ENCODE peak calls at places on chromosomes 1 and 21, in four cellular contexts. W, L, P and U are unnamed samples.
A peak's percentile ranks its signal among the peaks of the same experiment; 100 is the strongest.

GRCh38 chr1:85279463-85280080 is 3.1 kb upstream of the BCL10 start:
- DNase-seq in W (peak; percentile 57), L (no peak), P (no peak), U (no peak)

GRCh38 chr21:32917392-32918135 is 108.2 kb upstream of the OLIG2 start:
- DNase-seq in W (no peak), L (no peak), P (no peak), U (no peak)

GRCh38 chr21:34651032-34651431 is 17.8 kb upstream of the CLIC6 start:
- DNase-seq in W (no peak), L (no peak), P (no peak), U (no peak)

GRCh38 chr1:111983500-111983899 is 6.0 kb downstream of the KCND3 start:
- DNase-seq in W (no peak), L (no peak), P (no peak), U (no peak)

GRCh38 chr1:64479874-64480273 is 9.9 kb downstream of the CACHD1 start:
- DNase-seq in W (no peak), L (no peak), P (no peak), U (no peak)

GRCh38 chr1:31752952-31753351 is 11.2 kb downstream of the ADGRB2 start:
- DNase-seq in W (no peak), L (no peak), P (no peak), U (no peak)

GRCh38 chr1:85433096-85433495 is 31.9 kb downstream of the DDAH1 start:
- DNase-seq in W (no peak), L (no peak), P (no peak), U (no peak)

GRCh38 chr1:16099412-16099811 is 26.0 kb upstream of the FAM131C start:
- DNase-seq in W (no peak), L (no peak), P (no peak), U (no peak)

GRCh38 chr21:43320526-43320925 is 106.4 kb downstream of the SIK1 start:
- DNase-seq in W (no peak), L (no peak), P (no peak), U (no peak)

GRCh38 chr1:91123773-91124172 is 101.9 kb upstream of the ZNF644 start:
- DNase-seq in W (no peak), L (no peak), P (no peak), U (no peak)

GRCh38 chr1:66445492-66446181 is 88.3 kb upstream of the SGIP1 start:
- DNase-seq in W (no peak), L (no peak), P (peak; percentile 18), U (no peak)

GRCh38 chr1:99327357-99327756 is 63.1 kb downstream of the PLPPR4 start:
- DNase-seq in W (no peak), L (no peak), P (no peak), U (no peak)

GRCh38 chr1:79501153-79501552 is 494.6 kb upstream of the ADGRL4 start:
- DNase-seq in W (no peak), L (no peak), P (no peak), U (no peak)

GRCh38 chr1:93056214-93056613 is 22.9 kb upstream of the MTF2 start:
- DNase-seq in W (no peak), L (no peak), P (no peak), U (no peak)

GRCh38 chr1:214418380-214418779 is 133.0 kb downstream of the PTPN14 start:
- DNase-seq in W (no peak), L (no peak), P (no peak), U (no peak)

GRCh38 chr21:33230518-33231324 is 983 bp downstream of the IFNAR2 start:
- DNase-seq in W (peak; percentile 57), L (peak; percentile 59), P (peak; percentile 28), U (peak; percentile 40)

GRCh38 chr1:172764378-172764777 is 105.5 kb downstream of the FASLG start:
- DNase-seq in W (no peak), L (no peak), P (no peak), U (no peak)

GRCh38 chr1:27153549-27153886 is 1.4 kb downstream of the SLC9A1 start:
- DNase-seq in W (peak; percentile 58), L (no peak), P (no peak), U (no peak)

GRCh38 chr1:15758953-15759661 is 512 bp downstream of the FBLIM1 start:
- DNase-seq in W (no peak), L (no peak), P (no peak), U (no peak)

GRCh38 chr1:39331647-39332046 is 127.2 kb downstream of the MACF1 start:
- DNase-seq in W (no peak), L (no peak), P (no peak), U (no peak)

GRCh38 chr1:9551984-9552383 is 12.7 kb downstream of the SLC25A33 start:
- DNase-seq in W (no peak), L (no peak), P (no peak), U (no peak)

GRCh38 chr1:12309783-12310742 is 80.2 kb downstream of the VPS13D start:
- DNase-seq in W (peak; percentile 34), L (no peak), P (no peak), U (no peak)

GRCh38 chr1:10387611-10388386 is 11.1 kb upstream of the PGD start:
- DNase-seq in W (no peak), L (no peak), P (no peak), U (peak; percentile 63)

GRCh38 chr1:209633335-209633997 is 18.8 kb downstream of the LAMB3 start:
- DNase-seq in W (no peak), L (no peak), P (no peak), U (no peak)

GRCh38 chr1:42742141-42742540 is 2.1 kb upstream of the CLDN19 start:
- DNase-seq in W (no peak), L (no peak), P (no peak), U (no peak)

GRCh38 chr1:157157481-157158190 is 19.4 kb upstream of the ETV3 start:
- DNase-seq in W (no peak), L (no peak), P (no peak), U (no peak)

GRCh38 chr1:226945106-226945857 is 5.2 kb downstream of the COQ8A start:
- DNase-seq in W (peak; percentile 85), L (no peak), P (no peak), U (no peak)

GRCh38 chr1:54405894-54406293 is 300 bp downstream of the SSBP3 start:
- DNase-seq in W (no peak), L (no peak), P (no peak), U (no peak)

GRCh38 chr1:32703479-32704291 is 1.1 kb upstream of the SYNC start:
- DNase-seq in W (no peak), L (peak; percentile 99), P (no peak), U (peak; percentile 44)

GRCh38 chr1:36471830-36472641 is 7.9 kb upstream of the MRPS15 start:
- DNase-seq in W (no peak), L (no peak), P (no peak), U (peak; percentile 11)

GRCh38 chr1:206809504-206810084 is 37.3 kb upstream of the IL10 start:
- DNase-seq in W (peak; percentile 34), L (no peak), P (no peak), U (peak; percentile 4)

GRCh38 chr1:178273707-178274410 is 180.0 kb downstream of the RASAL2 start:
- DNase-seq in W (no peak), L (no peak), P (no peak), U (no peak)

GRCh38 chr1:222171005-222171404 is 376.9 kb downstream of the HHIPL2 start:
- DNase-seq in W (no peak), L (no peak), P (no peak), U (peak; percentile 38)

GRCh38 chr21:14862794-14863720 is 201.7 kb downstream of the NRIP1 start:
- DNase-seq in W (no peak), L (no peak), P (no peak), U (no peak)

GRCh38 chr1:1020415-1021009 is 592 bp downstream of the AGRN start:
- DNase-seq in W (no peak), L (no peak), P (no peak), U (peak; percentile 36)

GRCh38 chr1:224731633-224732032 is 115.5 kb downstream of the CNIH3 start:
- DNase-seq in W (no peak), L (no peak), P (no peak), U (no peak)